ENCODE peak calls at places on chromosomes 1 and 21, in nine cellular contexts. B is heart left ventricle; G is tibial artery; H is H1; K is dorsolateral prefrontal cortex; M is CD8-positive, alpha-beta T cell; J is A673; P is adrenal gland; L is brain microvascular endothelial cell. T is an unnamed sample.

GRCh38 chr1:230284891-230285290 is 141.2 kb downstream of the PGBD5 start:
- DNase-seq in B (no peak), G (peak), H (no peak), K (no peak), M (no peak), J (no peak), P (no peak), L (no peak), T (no peak)

GRCh38 chr1:200376521-200376920 is 33.3 kb downstream of the ZNF281 start:
- DNase-seq in B (no peak), G (no peak), H (no peak), K (no peak), M (no peak), J (no peak), P (no peak), L (no peak), T (no peak)

GRCh38 chr1:71919812-71920509 is 362.4 kb downstream of the NEGR1 start:
- DNase-seq in B (no peak), G (no peak), H (no peak), K (no peak), M (no peak), J (peak), P (no peak), L (no peak), T (no peak)

GRCh38 chr1:154720328-154721301 is 112.6 kb upstream of the ADAR start:
- DNase-seq in B (no peak), G (no peak), H (no peak), K (no peak), M (no peak), J (peak), P (no peak), L (no peak), T (no peak)

GRCh38 chr1:182707116-182707515 is 22.7 kb upstream of the RGS8 start:
- DNase-seq in B (peak), G (no peak), H (no peak), K (no peak), M (no peak), J (no peak), P (no peak), L (no peak), T (no peak)

GRCh38 chr21:42859891-42860230 is 19.5 kb downstream of the WDR4 start:
- DNase-seq in B (no peak), G (no peak), H (no peak), K (no peak), M (no peak), J (no peak), P (no peak), L (no peak), T (no peak)

GRCh38 chr1:24913616-24914225 is 16.4 kb downstream of the RUNX3 start:
- DNase-seq in B (no peak), G (no peak), H (no peak), K (no peak), M (no peak), J (no peak), P (no peak), L (no peak), T (no peak)

GRCh38 chr21:24369751-24370150 is 1237.5 kb downstream of the MRPL39 start:
- DNase-seq in B (no peak), G (no peak), H (no peak), K (no peak), M (no peak), J (no peak), P (no peak), L (no peak), T (no peak)

GRCh38 chr1:74586253-74586897 is 74.0 kb upstream of the LRRC53 start:
- DNase-seq in B (no peak), G (no peak), H (no peak), K (no peak), M (no peak), J (no peak), P (no peak), L (no peak), T (no peak)

GRCh38 chr1:187244623-187245022 is 415.9 kb downstream of the PLA2G4A start:
- DNase-seq in B (no peak), G (no peak), H (no peak), K (no peak), M (no peak), J (peak), P (peak), L (no peak), T (no peak)

GRCh38 chr1:100441651-100442050 is 89.3 kb downstream of the CDC14A start:
- DNase-seq in B (no peak), G (no peak), H (no peak), K (no peak), M (no peak), J (no peak), P (no peak), L (no peak), T (no peak)

GRCh38 chr1:151908228-151908691 is 1.1 kb downstream of the THEM4 start:
- DNase-seq in B (no peak), G (no peak), H (peak), K (no peak), M (no peak), J (no peak), P (no peak), L (no peak), T (no peak)

GRCh38 chr1:172449012-172449584 is 5.2 kb upstream of the PIGC start:
- DNase-seq in B (no peak), G (no peak), H (no peak), K (no peak), M (no peak), J (no peak), P (no peak), L (peak), T (no peak)

GRCh38 chr1:155186955-155187891 is 13.6 kb downstream of the TRIM46 start:
- DNase-seq in B (peak), G (no peak), H (no peak), K (no peak), M (no peak), J (no peak), P (no peak), L (no peak), T (no peak)

GRCh38 chr1:112172294-112172882 is 182.9 kb upstream of the KCND3 start:
- DNase-seq in B (peak), G (peak), H (peak), K (no peak), M (no peak), J (peak), P (peak), L (peak), T (no peak)

GRCh38 chr1:46613661-46614603 is 2.7 kb downstream of the MOB3C start:
- DNase-seq in B (peak), G (peak), H (peak), K (peak), M (no peak), J (peak), P (peak), L (peak), T (peak)

GRCh38 chr1:76677775-76678405 is 189.4 kb upstream of the ST6GALNAC5 start:
- DNase-seq in B (no peak), G (no peak), H (no peak), K (no peak), M (no peak), J (no peak), P (no peak), L (no peak), T (no peak)

GRCh38 chr1:159177273-159177907 is 6.0 kb downstream of the CADM3 start:
- DNase-seq in B (no peak), G (no peak), H (peak), K (no peak), M (no peak), J (peak), P (peak), L (peak), T (no peak)

GRCh38 chr1:211738709-211739301 is 63.4 kb upstream of the NEK2 start:
- DNase-seq in B (no peak), G (no peak), H (no peak), K (no peak), M (no peak), J (no peak), P (no peak), L (no peak), T (no peak)

GRCh38 chr1:180173952-180174351 is 19.3 kb downstream of the QSOX1 start:
- DNase-seq in B (peak), G (peak), H (no peak), K (no peak), M (no peak), J (no peak), P (peak), L (no peak), T (peak)

GRCh38 chr1:244672961-244673695 is 20.2 kb downstream of the DESI2 start:
- DNase-seq in B (peak), G (no peak), H (no peak), K (no peak), M (no peak), J (no peak), P (peak), L (peak), T (no peak)

GRCh38 chr1:22331618-22332017 is 120.0 kb upstream of the ZBTB40 start:
- DNase-seq in B (no peak), G (no peak), H (no peak), K (no peak), M (no peak), J (no peak), P (no peak), L (no peak), T (no peak)

GRCh38 chr1:52237430-52237829 is 95.5 kb downstream of the ZFYVE9 start:
- DNase-seq in B (no peak), G (no peak), H (no peak), K (no peak), M (no peak), J (no peak), P (no peak), L (peak), T (no peak)

GRCh38 chr21:35394634-35395369 is 345.7 kb upstream of the RUNX1 start:
- DNase-seq in B (no peak), G (no peak), H (no peak), K (no peak), M (no peak), J (no peak), P (no peak), L (no peak), T (no peak)

GRCh38 chr1:111813440-111814304 is 58.0 kb downstream of the DDX20 start:
- DNase-seq in B (no peak), G (no peak), H (no peak), K (no peak), M (no peak), J (peak), P (no peak), L (no peak), T (no peak)

GRCh38 chr1:167728818-167729410 is 7.1 kb downstream of the MPZL1 start:
- DNase-seq in B (no peak), G (no peak), H (no peak), K (no peak), M (no peak), J (no peak), P (no peak), L (peak), T (no peak)

GRCh38 chr1:15176898-15177665 is 23.5 kb downstream of the TMEM51 start:
- DNase-seq in B (no peak), G (no peak), H (no peak), K (no peak), M (no peak), J (no peak), P (no peak), L (no peak), T (no peak)

GRCh38 chr1:155300553-155301329 is 497 bp downstream of the PKLR start:
- DNase-seq in B (no peak), G (no peak), H (no peak), K (no peak), M (no peak), J (no peak), P (no peak), L (no peak), T (no peak)

GRCh38 chr1:53580739-53581475 is 121.7 kb downstream of the DMRTB1 start:
- DNase-seq in B (no peak), G (no peak), H (no peak), K (no peak), M (no peak), J (no peak), P (no peak), L (no peak), T (no peak)

GRCh38 chr21:43667191-43667904 is 8.0 kb downstream of the RRP1B start:
- DNase-seq in B (no peak), G (no peak), H (no peak), K (no peak), M (no peak), J (no peak), P (no peak), L (peak), T (no peak)

GRCh38 chr1:204079608-204079999 is 6.7 kb downstream of the SOX13 start:
- DNase-seq in B (no peak), G (no peak), H (peak), K (no peak), M (no peak), J (no peak), P (no peak), L (no peak), T (no peak)

GRCh38 chr1:204076891-204077290 is 4.0 kb downstream of the SOX13 start:
- DNase-seq in B (no peak), G (no peak), H (no peak), K (no peak), M (no peak), J (no peak), P (no peak), L (no peak), T (no peak)

GRCh38 chr1:204080163-204080903 is 7.4 kb downstream of the SOX13 start:
- DNase-seq in B (peak), G (peak), H (peak), K (no peak), M (no peak), J (peak), P (peak), L (peak), T (no peak)

GRCh38 chr1:204075890-204076837 is 3.2 kb downstream of the SOX13 start:
- DNase-seq in B (no peak), G (no peak), H (no peak), K (no peak), M (no peak), J (no peak), P (no peak), L (no peak), T (no peak)

DNA sequence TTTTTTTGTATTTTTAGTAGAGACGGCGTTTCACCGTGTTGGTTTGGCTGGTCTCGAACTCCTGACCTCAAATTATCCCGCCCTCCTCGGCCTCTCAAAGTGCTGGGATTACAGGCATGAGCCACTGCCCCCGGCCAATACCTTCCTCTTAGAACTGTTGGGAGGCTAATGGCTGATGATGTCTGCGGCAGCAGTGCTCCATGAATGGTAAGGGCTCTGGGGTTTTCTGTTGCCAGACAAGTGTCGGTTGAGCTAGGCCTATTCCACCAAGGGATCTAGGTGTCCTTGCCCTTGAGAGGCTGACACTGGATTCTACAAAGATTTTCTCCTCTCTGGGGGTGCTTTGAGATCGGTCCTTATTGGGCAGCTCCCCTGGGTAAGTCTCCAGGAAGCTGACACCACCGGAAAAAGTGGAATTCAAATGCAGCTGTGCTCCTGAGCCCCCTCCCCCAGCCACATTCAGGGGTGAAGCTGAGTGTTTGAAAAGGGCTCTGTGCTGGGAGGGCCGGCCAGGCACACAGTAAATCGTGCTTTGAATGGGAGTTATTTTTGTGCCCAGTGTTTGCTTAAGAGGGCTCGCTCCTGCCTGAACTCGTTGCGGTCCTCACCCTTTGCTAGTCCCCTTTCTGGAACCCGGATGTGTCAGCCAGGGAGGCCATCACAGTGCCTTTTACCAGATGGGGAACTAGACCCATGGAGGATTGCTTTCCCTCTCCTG is 5.2 kb downstream of the SOX13 start:
- DNase-seq in B (no peak), G (no peak), H (peak), K (no peak), M (no peak), J (peak), P (no peak), L (peak), T (peak)
- H3K27ac ChIP-seq in B (no peak), G (peak), H (peak), K (peak), M (no peak), J (peak), P (no peak), L (peak), T (no peak)

GRCh38 chr1:195591917-195592672 is 1016.1 kb downstream of the KCNT2 start:
- DNase-seq in B (no peak), G (no peak), H (no peak), K (no peak), M (no peak), J (peak), P (no peak), L (no peak), T (no peak)
- H3K27ac ChIP-seq in B (no peak), G (no peak), H (no peak), K (no peak), M (no peak), J (no peak), P (no peak), L (no peak), T (no peak)

DNA sequence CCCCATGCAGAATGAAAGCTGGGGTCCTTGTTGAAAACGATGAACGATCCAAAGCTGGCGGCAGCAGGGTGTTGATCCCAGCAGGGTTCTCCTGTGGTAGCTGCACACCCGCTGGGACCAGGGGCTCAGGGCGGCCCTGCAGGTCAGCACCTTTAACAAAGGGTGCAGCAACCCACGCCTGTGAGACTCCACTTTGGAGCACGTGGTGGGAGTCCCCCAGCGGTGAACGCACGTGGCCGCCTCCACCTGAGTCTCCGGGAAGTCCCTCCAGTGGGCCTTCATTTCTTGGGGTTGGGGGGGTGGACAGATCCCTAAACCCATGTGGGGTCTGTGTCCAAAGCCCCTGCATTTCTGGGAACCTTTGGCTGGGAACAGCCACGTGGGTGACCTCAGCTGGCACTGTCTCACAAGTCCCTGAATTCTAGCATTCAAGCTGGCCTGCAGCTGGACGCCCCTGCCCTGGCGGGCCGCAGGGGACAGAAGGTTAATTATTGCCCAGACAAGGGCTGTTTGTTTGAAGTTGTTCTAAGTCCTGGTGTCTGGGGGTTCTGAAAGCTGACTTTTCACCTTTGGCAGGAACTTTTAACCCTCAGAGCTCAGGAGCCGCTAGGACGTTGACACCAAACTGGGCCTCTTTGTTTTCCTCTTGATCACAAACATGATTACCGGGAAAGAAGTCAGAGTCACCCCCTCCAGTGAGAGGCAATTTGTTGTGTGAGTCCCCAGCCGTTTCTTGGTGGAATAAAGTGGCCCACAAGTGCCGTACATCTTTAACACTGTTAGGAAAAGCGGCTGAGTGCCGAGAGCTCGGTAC is 64.5 kb downstream of the COL18A1 start:
- DNase-seq in B (peak), G (no peak), H (no peak), K (peak), M (no peak), J (no peak), P (no peak), L (no peak), T (no peak)
- H3K27ac ChIP-seq in B (peak), G (peak), H (no peak), K (peak), M (no peak), J (no peak), P (no peak), L (peak), T (peak)

GRCh38 chr1:206898089-206898908 is 1.1 kb downstream of the IL24 start:
- DNase-seq in B (no peak), G (no peak), H (no peak), K (no peak), M (no peak), J (no peak), P (no peak), L (peak), T (no peak)

GRCh38 chr1:206895320-206895719 is 1.9 kb upstream of the IL24 start:
- DNase-seq in B (no peak), G (no peak), H (no peak), K (no peak), M (no peak), J (no peak), P (no peak), L (no peak), T (no peak)

GRCh38 chr1:206897175-206897574 is at the start of gene IL24:
- DNase-seq in B (no peak), G (no peak), H (no peak), K (no peak), M (no peak), J (no peak), P (no peak), L (no peak), T (no peak)

GRCh38 chr1:206896261-206896660 is 982 bp upstream of the IL24 start:
- DNase-seq in B (no peak), G (no peak), H (no peak), K (no peak), M (no peak), J (no peak), P (no peak), L (no peak), T (no peak)

GRCh38 chr1:206895837-206896242 is 1.4 kb upstream of the IL24 start:
- DNase-seq in B (no peak), G (no peak), H (no peak), K (no peak), M (no peak), J (no peak), P (no peak), L (no peak), T (no peak)
- H3K27ac ChIP-seq in B (no peak), G (no peak), H (no peak), K (no peak), M (no peak), J (no peak), P (no peak), L (no peak), T (no peak)